ENCODE peak calls at places on chromosomes 7 and 10, in eight cellular contexts. Z is HTR-8/SVneo; C is activated naive CD8-positive, alpha-beta T cell treated with anti-CD3 and anti-CD28 coated beads for 36 hours; O is epithelial cell of esophagus; Q is frontal cortex; Y is kidney tubule cell; R is activated CD8-positive, alpha-beta memory T cell treated with anti-CD3 and anti-CD28 coated beads for 48 hours; J is left ventricle myocardium inferior. U is an unnamed sample.

GRCh38 chr7:15332962-15333361 is 228.9 kb downstream of the AGMO start:
- DNase-seq in R (no peak), Y (no peak), Z (no peak), O (no peak), Q (no peak), J (no peak), C (no peak), U (no peak)

GRCh38 chr10:131703527-131703926 is 197.3 kb upstream of the PPP2R2D start:
- DNase-seq in J (no peak), O (no peak), R (no peak), C (no peak), Z (no peak), Q (no peak), Y (no peak), U (no peak)

GRCh38 chr10:111890046-111890445 is 293.5 kb downstream of the GPAM start:
- DNase-seq in O (no peak), C (no peak), Y (no peak), R (no peak), Q (no peak), J (no peak), Z (no peak), U (no peak)

GRCh38 chr10:77844713-77845454 is 81.7 kb downstream of the DLG5 start:
- DNase-seq in C (no peak), Y (peak; percentile 94), O (peak; percentile 93), R (no peak), Z (peak; percentile 90), Q (no peak), J (no peak), U (no peak)

GRCh38 chr10:118106426-118106825 is 59.7 kb upstream of the RAB11FIP2 start:
- DNase-seq in J (no peak), Y (peak; percentile 15), R (no peak), O (peak; percentile 43), Z (no peak), C (no peak), Q (no peak), U (no peak)

GRCh38 chr10:13298748-13299436 is 972 bp downstream of the PHYH start:
- DNase-seq in R (no peak), O (no peak), C (no peak), J (no peak), Y (no peak), Q (no peak), Z (no peak), U (no peak)

GRCh38 chr7:70072220-70072619 is 473.9 kb downstream of the AUTS2 start:
- DNase-seq in R (no peak), O (no peak), Q (no peak), Z (peak; percentile 13), C (no peak), Y (no peak), J (no peak), U (no peak)

GRCh38 chr10:52653221-52653501 is 119.4 kb downstream of the MBL2 start:
- DNase-seq in J (no peak), C (no peak), O (no peak), Y (no peak), Z (no peak), R (no peak), Q (no peak), U (no peak)

GRCh38 chr10:11612004-11613001 is 853 bp upstream of the USP6NL start:
- DNase-seq in J (no peak), Q (no peak), Y (no peak), O (peak; percentile 82), Z (no peak), R (no peak), C (no peak), U (no peak)

GRCh38 chr7:3179456-3179855 is 121.6 kb upstream of the SDK1 start:
- DNase-seq in C (no peak), R (no peak), Z (no peak), Y (no peak), Q (no peak), J (no peak), O (no peak), U (no peak)

GRCh38 chr7:14449291-14449690 is 453.3 kb downstream of the DGKB start:
- DNase-seq in Z (no peak), Y (no peak), Q (no peak), R (no peak), C (no peak), O (no peak), J (no peak), U (no peak)